ENCODE peak calls at places on chromosomes 12 and 14, in four cellular contexts. O is mesenchymal stem cell, F is IMR-90, Q is trophoblast cell. W is an unnamed sample.

GRCh38 chr12:114799574-114800487 is 115.9 kb upstream of the TBX3 start:
- DNase-seq in Q (peak), O (peak), F (peak), W (peak)

GRCh38 chr14:95787941-95788340 is 74.0 kb upstream of the TCL1A start:
- DNase-seq in O (no peak), F (no peak), Q (no peak), W (no peak)

GRCh38 chr14:97603201-97603600 is 806.0 kb downstream of the VRK1 start:
- DNase-seq in Q (no peak), F (no peak), O (no peak), W (no peak)

GRCh38 chr12:29492884-29493283 is 4.6 kb downstream of the OVCH1 start:
- DNase-seq in O (no peak), Q (no peak), F (no peak), W (no peak)

GRCh38 chr12:62739266-62739831 is 195.6 kb downstream of the PPM1H start:
- DNase-seq in Q (no peak), O (no peak), F (no peak), W (no peak)

GRCh38 chr12:109134186-109134917 is 18.0 kb downstream of the ACACB start:
- DNase-seq in Q (peak), O (no peak), F (no peak), W (no peak)

GRCh38 chr14:63361790-63362189 is 43.1 kb upstream of the GPHB5 start:
- DNase-seq in O (no peak), Q (no peak), F (no peak), W (no peak)

GRCh38 chr14:36502558-36503508 is 17.2 kb downstream of the NKX2-1 start:
- DNase-seq in O (no peak), Q (no peak), F (no peak), W (no peak)

GRCh38 chr12:95736631-95737030 is 53.9 kb downstream of the NTN4 start:
- DNase-seq in F (peak), Q (no peak), O (no peak), W (no peak)

GRCh38 chr14:65366802-65367570 is 45.5 kb upstream of the FUT8 start:
- DNase-seq in F (no peak), O (no peak), Q (no peak), W (no peak)

GRCh38 chr12:102406033-102406584 is 74.3 kb downstream of the IGF1 start:
- DNase-seq in F (peak), Q (no peak), O (no peak), W (peak)

GRCh38 chr14:99320105-99320572 is 48.1 kb upstream of the BCL11B start:
- DNase-seq in O (no peak), F (peak), Q (peak), W (peak)

GRCh38 chr12:100668939-100669536 is 95.6 kb downstream of the GAS2L3 start:
- DNase-seq in O (peak), F (peak), Q (peak), W (peak)

GRCh38 chr12:59780605-59781135 is 184.8 kb downstream of the SLC16A7 start:
- DNase-seq in O (peak), F (peak), Q (peak), W (peak)

GRCh38 chr14:65179918-65180724 is 77.8 kb upstream of the MAX start:
- DNase-seq in Q (peak), O (peak), F (peak), W (no peak)

GRCh38 chr12:28795306-28795705 is 353.8 kb upstream of the FAR2 start:
- DNase-seq in Q (no peak), O (no peak), F (peak), W (no peak)

GRCh38 chr12:120849765-120850164 is 54.4 kb downstream of the SPPL3 start:
- DNase-seq in F (peak), O (peak), Q (no peak), W (no peak)

GRCh38 chr14:106831322-106831720 is 1304.9 kb downstream of the TMEM121 start:
- DNase-seq in Q (peak), F (no peak), O (no peak), W (no peak)

GRCh38 chr14:69363055-69363454 is 35.0 kb downstream of the ERH start:
- DNase-seq in O (peak), F (peak), Q (no peak), W (no peak)

GRCh38 chr12:57590536-57590891 is 478 bp upstream of the PIP4K2C start:
- DNase-seq in F (no peak), Q (no peak), O (no peak), W (no peak)
- H3K23ac ChIP-seq in F (peak), Q (no peak), O (no peak), W (no peak)

DNA sequence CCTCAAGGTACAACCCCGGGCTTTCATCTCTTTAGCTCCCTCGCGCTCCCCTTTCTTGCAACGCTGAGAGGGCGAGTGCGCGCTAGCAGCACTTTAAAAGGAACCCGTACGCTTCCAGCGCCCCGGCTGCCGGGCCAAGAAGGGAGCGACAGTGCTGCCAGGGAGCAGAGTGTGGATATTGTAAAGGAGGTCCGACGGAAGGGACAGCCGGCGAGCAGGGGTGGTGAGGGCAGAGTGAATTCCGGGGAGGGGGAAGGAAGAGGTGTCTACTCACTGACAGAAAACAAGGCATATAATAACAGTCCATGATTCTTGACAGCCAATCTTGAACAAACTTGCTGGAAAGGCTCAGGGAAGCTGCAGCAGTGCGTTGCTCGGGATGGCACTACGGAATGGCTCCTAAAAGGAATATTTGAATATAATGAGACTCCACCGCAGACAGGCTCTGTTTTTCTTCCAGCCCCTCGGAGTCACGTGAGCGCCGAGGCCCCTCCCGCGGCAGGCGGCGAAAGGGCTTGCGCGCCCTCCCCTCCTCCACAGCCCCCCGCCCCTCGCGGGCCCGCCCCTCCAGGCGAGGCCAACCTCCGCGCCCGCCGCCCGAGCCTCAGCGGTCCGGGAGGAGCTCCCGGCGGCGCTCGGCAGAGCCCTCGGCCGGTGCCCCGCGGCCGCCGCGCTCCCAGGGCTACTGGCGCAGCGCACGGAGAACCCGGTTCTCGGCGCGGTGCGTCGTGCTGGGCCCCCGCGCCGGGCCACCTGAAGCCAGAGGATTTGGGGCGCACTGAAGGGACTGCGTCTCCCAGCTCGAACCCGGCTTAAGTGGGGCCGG is 3.4 kb downstream of the BMP4 start:
- DNase-seq in F (peak), O (peak), Q (peak), W (no peak)
- H3K23ac ChIP-seq in F (peak), O (peak), Q (no peak), W (peak)

GRCh38 chr12:23169012-23170003 is 544.3 kb downstream of the ETNK1 start:
- DNase-seq in Q (no peak), F (no peak), O (no peak), W (no peak)

GRCh38 chr12:23168459-23168858 is 543.5 kb downstream of the ETNK1 start:
- DNase-seq in Q (no peak), F (no peak), O (no peak), W (no peak)
- H3K23ac ChIP-seq in Q (no peak), F (no peak), O (no peak), W (no peak)

DNA sequence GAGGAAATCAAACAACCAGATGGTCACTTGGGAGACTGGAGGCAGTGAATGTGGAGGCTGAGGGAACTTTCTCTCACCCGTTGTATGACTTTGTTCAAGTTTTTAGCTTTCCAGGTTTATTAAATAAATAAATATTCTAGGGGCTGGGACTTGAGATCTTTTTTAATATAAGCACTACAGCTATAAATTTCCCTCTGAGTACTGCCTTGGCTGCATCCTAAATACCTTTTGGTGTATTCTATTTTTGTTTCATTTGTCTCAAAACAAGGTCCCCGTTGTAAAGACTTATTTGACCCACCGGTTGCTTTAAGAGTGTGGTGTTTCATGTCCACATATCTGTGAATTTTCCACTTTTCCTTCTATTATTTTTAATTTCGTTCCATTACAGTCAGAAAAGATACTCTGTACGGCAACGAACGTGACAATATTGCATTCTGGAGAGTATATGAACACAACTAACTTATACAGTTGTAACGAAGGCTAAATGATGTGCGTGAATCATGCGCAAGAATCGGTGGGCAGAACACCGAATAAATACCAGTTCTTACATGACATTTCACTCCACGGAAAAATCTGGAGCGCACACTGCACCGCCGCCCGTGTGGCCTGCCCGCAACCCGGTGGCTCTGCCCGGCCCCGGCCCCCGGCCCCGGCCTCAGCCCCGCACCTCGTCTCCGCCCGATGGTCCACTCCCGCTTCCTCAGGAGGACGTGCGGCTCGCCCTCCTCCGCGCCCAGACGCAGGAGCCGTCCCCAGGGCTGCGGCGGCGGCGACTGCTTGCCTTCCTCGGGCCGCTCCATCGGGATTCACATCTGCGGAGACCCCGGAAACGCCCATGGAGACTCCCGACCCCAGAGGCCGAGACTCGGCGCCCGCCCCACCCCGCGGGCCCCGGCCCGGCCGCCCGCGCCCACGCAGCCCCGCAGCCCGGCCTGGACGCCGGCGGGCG is 602 bp downstream of the CHFR start:
- DNase-seq in O (peak), F (peak), Q (peak), W (no peak)
- H3K23ac ChIP-seq in O (no peak), F (peak), Q (no peak), W (no peak)

DNA sequence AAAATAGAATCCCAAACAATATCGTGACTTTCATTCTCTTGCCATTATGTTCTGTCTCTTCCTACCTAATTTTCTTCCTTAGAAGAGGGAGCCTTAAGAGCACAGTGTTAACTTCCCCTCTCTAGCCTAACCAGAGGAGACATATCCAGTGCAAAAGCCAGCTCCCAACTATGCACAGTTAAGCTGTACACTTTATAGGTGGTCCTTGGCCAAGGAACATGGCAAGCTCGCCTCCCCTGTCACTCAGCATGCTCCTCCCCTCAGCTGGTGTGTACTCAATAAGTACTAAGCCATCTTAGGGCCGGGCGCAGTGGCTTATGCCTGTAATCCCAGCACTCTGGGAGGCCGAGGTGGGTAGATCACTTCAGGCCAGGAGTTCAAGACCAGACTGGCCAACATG is 255.1 kb upstream of the TMPO start:
- DNase-seq in F (no peak), O (no peak), Q (no peak), W (no peak)
- H3K23ac ChIP-seq in F (no peak), O (no peak), Q (no peak), W (no peak)

DNA sequence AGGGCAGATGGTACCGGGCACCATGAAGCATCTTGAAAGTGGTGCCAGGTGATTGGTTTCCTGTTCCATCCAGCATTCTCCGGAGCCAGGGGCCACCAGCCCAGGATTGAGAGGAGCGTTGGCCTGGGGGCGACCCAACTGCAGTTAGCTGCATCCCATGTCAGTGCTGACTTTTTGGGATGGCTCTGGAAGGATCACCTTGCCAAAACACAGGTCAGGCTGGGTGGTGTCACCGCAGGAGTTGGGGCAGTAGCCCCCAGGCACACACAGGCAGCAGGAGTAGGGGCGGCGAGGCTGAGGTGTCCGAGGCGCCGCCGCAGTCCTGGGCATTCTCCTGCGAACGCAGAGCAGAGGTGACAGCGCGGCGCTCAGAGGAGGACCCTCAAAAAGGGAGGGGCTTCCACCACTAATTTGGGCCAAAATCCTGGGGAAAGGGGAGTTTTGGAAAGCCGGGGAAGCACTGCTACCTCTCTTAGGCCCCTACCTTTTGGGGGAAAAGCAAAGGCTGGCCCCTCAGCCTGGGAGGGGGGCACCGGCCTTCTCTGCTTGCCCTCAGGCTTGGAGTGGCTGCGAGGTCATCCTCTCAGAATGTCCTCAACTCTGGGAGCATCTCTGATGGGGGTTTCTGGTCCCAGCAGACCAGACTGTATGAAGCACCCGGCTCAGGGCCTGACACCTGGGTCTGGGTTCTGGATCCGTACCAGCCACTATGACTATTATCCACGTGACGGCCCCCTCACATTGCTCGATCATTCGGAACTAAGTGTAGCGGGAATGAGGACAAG is 26.7 kb upstream of the LRTM2 start:
- DNase-seq in O (no peak), Q (no peak), F (no peak), W (no peak)
- H3K23ac ChIP-seq in O (no peak), Q (no peak), F (no peak), W (no peak)

GRCh38 chr12:51837286-51837685 is 11.2 kb downstream of the FIGNL2 start:
- DNase-seq in Q (no peak), O (no peak), F (no peak), W (no peak)
- H3K23ac ChIP-seq in Q (no peak), O (no peak), F (no peak), W (no peak)

DNA sequence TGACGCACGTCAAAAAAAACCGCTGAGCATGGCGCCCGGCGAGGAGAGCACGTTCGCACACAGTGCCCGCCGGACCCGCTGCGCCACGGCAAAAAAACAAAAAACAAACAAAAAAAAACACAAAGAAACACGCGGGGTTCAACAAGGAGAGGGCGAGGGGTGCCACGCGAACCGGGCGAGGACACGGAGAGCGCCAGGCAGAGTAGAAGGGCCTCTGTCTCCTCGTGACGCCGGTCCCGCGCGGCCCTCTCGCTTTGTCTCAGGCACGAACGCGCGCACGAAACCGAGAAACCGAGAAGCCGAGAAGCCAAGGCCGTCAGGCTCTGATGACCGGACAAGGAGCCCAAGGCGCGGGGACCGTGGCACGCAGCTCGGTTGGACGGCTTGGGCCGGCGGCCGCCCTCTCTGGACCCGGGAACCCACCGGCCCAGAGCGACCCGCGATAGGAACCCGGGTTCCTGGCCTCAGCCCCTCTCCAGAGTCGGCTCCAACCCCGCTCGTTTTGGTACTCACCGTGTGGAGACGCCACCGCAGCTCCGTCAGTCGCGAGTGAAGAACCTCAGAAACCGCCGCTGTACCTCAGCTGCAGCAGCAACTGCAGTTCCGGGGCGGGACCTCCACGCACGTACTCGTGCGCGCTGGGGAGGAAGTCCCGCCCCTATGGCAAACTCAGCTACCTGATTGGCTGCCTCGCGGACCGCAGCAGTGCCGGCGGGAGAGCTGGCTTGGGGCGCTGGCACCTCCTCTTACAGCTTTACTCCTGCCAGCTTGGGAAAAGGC is at the start of the genes DDX24 and IFI27L1:
- DNase-seq in F (peak), O (peak), Q (peak), W (peak)
- H3K23ac ChIP-seq in F (peak), O (no peak), Q (no peak), W (peak)

GRCh38 chr12:34236073-34236472 is 213.8 kb downstream of the ALG10 start:
- DNase-seq in Q (no peak), O (no peak), F (no peak), W (no peak)

DNA sequence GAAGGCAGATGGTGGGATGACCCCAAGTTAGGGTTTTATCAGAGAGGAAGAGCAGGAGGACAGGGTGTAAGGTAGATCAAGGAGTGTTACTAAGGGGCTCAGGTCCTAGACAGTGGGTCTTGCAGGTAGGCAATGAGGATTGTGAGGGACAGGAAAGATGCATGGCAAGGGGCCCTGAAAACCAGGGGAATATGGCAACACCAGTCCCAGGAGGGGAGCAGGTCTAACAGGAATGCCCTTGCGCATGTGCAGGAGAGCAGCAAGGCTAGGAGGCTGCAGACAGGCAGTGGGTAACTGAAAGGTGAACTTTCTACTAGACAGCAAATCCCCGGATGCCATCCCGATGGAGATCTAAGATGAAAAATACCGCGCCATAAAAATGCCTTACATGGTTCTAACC is 211.3 kb downstream of the ALG10 start:
- DNase-seq in Q (no peak), O (no peak), F (no peak), W (no peak)
- H3K23ac ChIP-seq in Q (no peak), O (no peak), F (no peak), W (no peak)

W was measured in neuronal stem cell.